ENCODE peak calls at places on chromosomes 3 and 15, in eight cellular contexts. O is NCI-H1105 treated with DMSO at 0.1 percent for 48 hours; Z is GDM1; R is stimulated activated CD8-positive, alpha-beta memory T cell treated with anti-CD3 and anti-CD28 coated beads, Interleukin-15, amount 100 ng/mL, for 1 hour; I is amniotic stem cell; U is T-helper 9 cell; T is glutamatergic neuron; S is stimulated activated CD4-positive, alpha-beta T cell treated with anti-CD3 and anti-CD28 coated beads, Interleukin-1b, Interleukin-23, amount 100 ng/mL, for 1 hour. V is an unnamed sample.

GRCh38 chr3:115858995-115859807 is 235.9 kb downstream of the GAP43 start:
- DNase-seq in U (no peak), R (no peak), O (no peak), I (no peak), Z (no peak), T (no peak), S (no peak), V (no peak)

GRCh38 chr3:48426401-48426909 is 3.4 kb downstream of the PLXNB1 start:
- DNase-seq in U (no peak), I (no peak), T (no peak), Z (no peak), O (no peak), S (no peak), R (no peak), V (peak)

GRCh38 chr3:153289334-153289808 is 127.3 kb downstream of the RAP2B start:
- DNase-seq in S (no peak), T (no peak), U (no peak), Z (peak), O (no peak), R (no peak), I (no peak), V (no peak)

GRCh38 chr3:78143000-78143399 is 1103.1 kb downstream of the ROBO2 start:
- DNase-seq in O (no peak), I (no peak), U (no peak), T (no peak), Z (no peak), R (no peak), S (no peak), V (no peak)

GRCh38 chr3:33194303-33194702 is 24.3 kb downstream of the SUSD5 start:
- DNase-seq in O (no peak), S (no peak), T (no peak), I (no peak), R (no peak), Z (no peak), U (no peak), V (no peak)

GRCh38 chr3:115330406-115330805 is 183.3 kb upstream of the ZBTB20 start:
- DNase-seq in R (no peak), U (no peak), O (no peak), S (no peak), I (no peak), T (no peak), Z (no peak), V (no peak)

GRCh38 chr15:100703032-100703578 is 100.7 kb downstream of the ASB7 start:
- DNase-seq in T (no peak), R (no peak), O (no peak), Z (no peak), S (no peak), U (no peak), I (no peak), V (no peak)

GRCh38 chr3:188950832-188951489 is 220.8 kb upstream of the TPRG1 start:
- DNase-seq in R (no peak), T (no peak), Z (no peak), I (peak), U (no peak), O (no peak), S (no peak), V (peak)

GRCh38 chr3:151476344-151477018 is 15.6 kb upstream of the IGSF10 start:
- DNase-seq in R (no peak), T (no peak), S (no peak), O (no peak), Z (no peak), U (no peak), I (no peak), V (no peak)

GRCh38 chr3:37852097-37852496 is 9.6 kb upstream of the CTDSPL start:
- DNase-seq in Z (no peak), O (no peak), S (no peak), R (no peak), T (no peak), U (no peak), I (no peak), V (no peak)

GRCh38 chr3:184635774-184636173 is 74.2 kb downstream of the EPHB3 start:
- DNase-seq in R (no peak), T (no peak), U (no peak), Z (no peak), I (no peak), O (no peak), S (no peak), V (no peak)

GRCh38 chr15:25783607-25784131 is 79.5 kb downstream of the ATP10A start:
- DNase-seq in S (no peak), O (no peak), T (peak), Z (no peak), U (peak), R (peak), I (no peak), V (no peak)

GRCh38 chr15:70495988-70496387 is 267.4 kb downstream of the UACA start:
- DNase-seq in I (no peak), T (no peak), U (no peak), S (no peak), O (no peak), Z (no peak), R (no peak), V (no peak)

GRCh38 chr15:55740981-55741591 is 1.9 kb downstream of the PRTG start:
- DNase-seq in R (no peak), S (no peak), Z (no peak), T (no peak), U (no peak), I (no peak), O (no peak), V (no peak)

GRCh38 chr3:110984456-110985250 is 87.0 kb upstream of the NECTIN3 start:
- DNase-seq in Z (no peak), S (no peak), T (no peak), I (no peak), R (no peak), U (no peak), O (no peak), V (no peak)

GRCh38 chr3:50261505-50261904 is 7.4 kb upstream of the SEMA3B start:
- DNase-seq in U (no peak), R (no peak), S (no peak), O (no peak), Z (no peak), I (no peak), T (no peak), V (no peak)

GRCh38 chr15:39301589-39301999 is 279.3 kb upstream of the THBS1 start:
- DNase-seq in O (no peak), I (no peak), U (no peak), S (no peak), T (no peak), Z (no peak), R (no peak), V (no peak)

GRCh38 chr3:124315215-124316033 is 323.5 kb upstream of the ROPN1 start:
- DNase-seq in T (no peak), R (no peak), Z (no peak), U (no peak), O (no peak), I (peak), S (no peak), V (no peak)

GRCh38 chr3:177810162-177810623 is 612.9 kb upstream of the TBL1XR1 start:
- DNase-seq in R (no peak), Z (no peak), S (no peak), T (no peak), O (no peak), U (no peak), I (peak), V (no peak)

GRCh38 chr15:43903864-43904290 is 77.1 kb downstream of the WDR76 start:
- DNase-seq in Z (peak), R (peak), T (peak), S (no peak), U (peak), I (peak), O (peak), V (no peak)

GRCh38 chr15:48759921-48760320 is 50.9 kb downstream of the CEP152 start:
- DNase-seq in Z (no peak), I (no peak), T (no peak), R (no peak), U (no peak), O (no peak), S (no peak), V (no peak)

GRCh38 chr15:28953573-28954195 is 67.9 kb downstream of the APBA2 start:
- DNase-seq in I (no peak), S (no peak), T (no peak), Z (no peak), U (no peak), O (no peak), R (no peak), V (no peak)

GRCh38 chr3:153369561-153370374 is 207.7 kb downstream of the RAP2B start:
- DNase-seq in R (no peak), T (no peak), Z (no peak), I (no peak), S (no peak), O (no peak), U (no peak), V (no peak)

GRCh38 chr3:149414557-149415231 is 37.2 kb upstream of the TM4SF1 start:
- DNase-seq in R (no peak), O (no peak), Z (no peak), T (no peak), S (no peak), I (no peak), U (no peak), V (no peak)

GRCh38 chr3:137669519-137670060 is 94.5 kb upstream of the SOX14 start:
- DNase-seq in R (no peak), U (no peak), I (no peak), Z (no peak), O (no peak), S (no peak), T (no peak), V (no peak)

GRCh38 chr3:179769411-179770247 is 116.8 kb downstream of the USP13 start:
- DNase-seq in U (no peak), I (no peak), Z (no peak), T (no peak), R (no peak), S (no peak), O (no peak), V (no peak)

GRCh38 chr15:100308222-100309007 is 33.4 kb downstream of the ADAMTS17 start:
- DNase-seq in O (no peak), U (no peak), S (no peak), Z (no peak), I (no peak), R (no peak), T (no peak), V (no peak)

GRCh38 chr3:68764554-68764953 is 167.8 kb downstream of the TAFA4 start:
- DNase-seq in O (no peak), Z (no peak), S (no peak), U (no peak), T (no peak), R (no peak), I (no peak), V (no peak)